ENCODE peak calls at places on chromosomes 13 and 19, in five cellular contexts. One of them, this sample, is unnamed.
A peak's percentile ranks its signal among the peaks of the same experiment; 100 is the strongest.

GRCh38 chr13:23671367-23671766 is 101.2 kb downstream of the TNFRSF19 start:
- DNase-seq in C1 segment of cervical spinal cord: no peak
- DNase-seq in glutamatergic neuron: no peak
- DNase-seq in stimulated activated CD8-positive, alpha-beta memory T cell treated with anti-CD3 and anti-CD28 coated beads, Interleukin-7, amount 100 ng/mL, for 24 hours: no peak
- DNase-seq in RWPE2: no peak
- DNase-seq in this sample: no peak

GRCh38 chr13:111390522-111391270 is 70.3 kb downstream of the TEX29 start:
- DNase-seq in C1 segment of cervical spinal cord: no peak
- DNase-seq in glutamatergic neuron: peak; percentile 9
- DNase-seq in stimulated activated CD8-positive, alpha-beta memory T cell treated with anti-CD3 and anti-CD28 coated beads, Interleukin-7, amount 100 ng/mL, for 24 hours: no peak
- DNase-seq in RWPE2: no peak
- DNase-seq in this sample: no peak

GRCh38 chr13:112245179-112245724 is 130.9 kb upstream of the SPACA7 start:
- DNase-seq in C1 segment of cervical spinal cord: no peak
- DNase-seq in glutamatergic neuron: no peak
- DNase-seq in stimulated activated CD8-positive, alpha-beta memory T cell treated with anti-CD3 and anti-CD28 coated beads, Interleukin-7, amount 100 ng/mL, for 24 hours: no peak
- DNase-seq in RWPE2: no peak
- DNase-seq in this sample: no peak

GRCh38 chr19:7559102-7559501 is 23.6 kb downstream of the PNPLA6 start:
- DNase-seq in C1 segment of cervical spinal cord: no peak
- DNase-seq in glutamatergic neuron: no peak
- DNase-seq in stimulated activated CD8-positive, alpha-beta memory T cell treated with anti-CD3 and anti-CD28 coated beads, Interleukin-7, amount 100 ng/mL, for 24 hours: no peak
- DNase-seq in RWPE2: no peak
- DNase-seq in this sample: no peak

GRCh38 chr13:90118467-90119071 is 1228.9 kb upstream of the MIR17HG start:
- DNase-seq in C1 segment of cervical spinal cord: no peak
- DNase-seq in glutamatergic neuron: no peak
- DNase-seq in stimulated activated CD8-positive, alpha-beta memory T cell treated with anti-CD3 and anti-CD28 coated beads, Interleukin-7, amount 100 ng/mL, for 24 hours: no peak
- DNase-seq in RWPE2: no peak
- DNase-seq in this sample: no peak

GRCh38 chr19:20969898-20970297 is 46.8 kb downstream of the ZNF85 start:
- DNase-seq in C1 segment of cervical spinal cord: no peak
- DNase-seq in glutamatergic neuron: no peak
- DNase-seq in stimulated activated CD8-positive, alpha-beta memory T cell treated with anti-CD3 and anti-CD28 coated beads, Interleukin-7, amount 100 ng/mL, for 24 hours: no peak
- DNase-seq in RWPE2: no peak
- DNase-seq in this sample: no peak

GRCh38 chr19:4447327-4448146 is 10.1 kb downstream of the UBXN6 start:
- DNase-seq in C1 segment of cervical spinal cord: no peak
- DNase-seq in glutamatergic neuron: no peak
- DNase-seq in stimulated activated CD8-positive, alpha-beta memory T cell treated with anti-CD3 and anti-CD28 coated beads, Interleukin-7, amount 100 ng/mL, for 24 hours: no peak
- DNase-seq in RWPE2: no peak
- DNase-seq in this sample: no peak

GRCh38 chr13:27822873-27823311 is 30.6 kb downstream of the GSX1 start:
- DNase-seq in C1 segment of cervical spinal cord: no peak
- DNase-seq in glutamatergic neuron: no peak
- DNase-seq in stimulated activated CD8-positive, alpha-beta memory T cell treated with anti-CD3 and anti-CD28 coated beads, Interleukin-7, amount 100 ng/mL, for 24 hours: no peak
- DNase-seq in RWPE2: no peak
- DNase-seq in this sample: no peak

GRCh38 chr13:25225970-25226369 is 53.9 kb upstream of the AMER2 start:
- DNase-seq in C1 segment of cervical spinal cord: no peak
- DNase-seq in glutamatergic neuron: no peak
- DNase-seq in stimulated activated CD8-positive, alpha-beta memory T cell treated with anti-CD3 and anti-CD28 coated beads, Interleukin-7, amount 100 ng/mL, for 24 hours: no peak
- DNase-seq in RWPE2: no peak
- DNase-seq in this sample: no peak

GRCh38 chr13:104648291-104648690 is 1582.1 kb upstream of the SLC10A2 start:
- DNase-seq in C1 segment of cervical spinal cord: no peak
- DNase-seq in glutamatergic neuron: no peak
- DNase-seq in stimulated activated CD8-positive, alpha-beta memory T cell treated with anti-CD3 and anti-CD28 coated beads, Interleukin-7, amount 100 ng/mL, for 24 hours: no peak
- DNase-seq in RWPE2: no peak
- DNase-seq in this sample: no peak